ENCODE peak calls at places on chromosomes 13 and 19, in six cellular contexts. C is anterior cingulate cortex; L is WTC11; W is ascending aorta; D is stimulated activated CD8-positive, alpha-beta memory T cell treated with anti-CD3 and anti-CD28 coated beads, Interleukin-12 subunit alpha, Interleukin-12 subunit beta, amount 100 ng/mL, for 1 hour; X is amniotic stem cell. T is an unnamed sample.

GRCh38 chr19:16605552-16605951 is 22.5 kb downstream of the MED26 start:
- DNase-seq in C (no peak), L (no peak), W (no peak), D (no peak), X (no peak), T (no peak)

GRCh38 chr19:43586346-43586745 is 9.6 kb downstream of the IRGQ start:
- DNase-seq in C (no peak), L (no peak), W (no peak), D (no peak), X (no peak), T (no peak)

GRCh38 chr13:104314926-104315535 is 1248.8 kb upstream of the SLC10A2 start:
- DNase-seq in C (no peak), L (no peak), W (no peak), D (no peak), X (no peak), T (no peak)

GRCh38 chr13:99055286-99056073 is 77.6 kb upstream of the DOCK9 start:
- DNase-seq in C (no peak), L (no peak), W (no peak), D (no peak), X (no peak), T (no peak)

GRCh38 chr19:1468274-1469199 is 10.5 kb downstream of the C19orf25 start:
- DNase-seq in C (no peak), L (peak), W (no peak), D (no peak), X (no peak), T (no peak)

GRCh38 chr19:33398361-33399060 is 25.0 kb downstream of the CEBPG start:
- DNase-seq in C (no peak), L (no peak), W (no peak), D (no peak), X (no peak), T (no peak)

GRCh38 chr13:95100525-95101121 is 200.6 kb downstream of the ABCC4 start:
- DNase-seq in C (no peak), L (no peak), W (no peak), D (no peak), X (peak), T (peak)

GRCh38 chr13:29125145-29125933 is 305.2 kb downstream of the MTUS2 start:
- DNase-seq in C (no peak), L (no peak), W (no peak), D (no peak), X (no peak), T (no peak)

GRCh38 chr13:24265453-24265852 is 43.9 kb upstream of the C1QTNF9 start:
- DNase-seq in C (no peak), L (no peak), W (no peak), D (no peak), X (no peak), T (no peak)

GRCh38 chr19:32581704-32582164 is 744 bp downstream of the PDCD5 start:
- DNase-seq in C (no peak), L (peak), W (no peak), D (no peak), X (peak), T (no peak)

T was measured in stromal cell of bone marrow.